ENCODE peak calls at places on chromosomes 2 and 18, in seven cellular contexts. Y is pancreas, P is ovary, Z is SK-N-SH, L is AG09319, H is Calu3, K is endothelial cell. D is an unnamed sample.
A peak's percentile ranks its signal among the peaks of the same experiment; 100 is the strongest.

GRCh38 chr2:232873909-232874641 is 4.0 kb downstream of the SNORC start:
- DNase-seq in P (peak; percentile 2), K (no peak), Y (no peak), Z (no peak), L (no peak), H (peak; percentile 31), D (no peak)

GRCh38 chr2:220104871-220105351 is 477.5 kb downstream of the SLC4A3 start:
- DNase-seq in K (peak; percentile 51), P (peak; percentile 31), Z (peak; percentile 2), L (peak; percentile 70), H (peak; percentile 32), Y (no peak), D (no peak)

GRCh38 chr2:47651296-47651695 is 131.6 kb upstream of the MSH6 start:
- DNase-seq in H (no peak), Y (peak; percentile 71), Z (no peak), K (no peak), L (no peak), P (no peak), D (no peak)

GRCh38 chr2:105798595-105798994 is 53.9 kb downstream of the NCK2 start:
- DNase-seq in Y (no peak), Z (no peak), K (no peak), P (no peak), L (no peak), H (no peak), D (no peak)

GRCh38 chr2:66897181-66897580 is 462.3 kb downstream of the MEIS1 start:
- DNase-seq in Y (no peak), L (no peak), K (no peak), Z (no peak), P (peak; percentile 39), H (no peak), D (no peak)

GRCh38 chr18:68817584-68817983 is 19.7 kb downstream of the CCDC102B start:
- DNase-seq in Z (no peak), H (no peak), Y (no peak), K (no peak), P (no peak), L (no peak), D (no peak)

GRCh38 chr18:5106730-5107129 is 90.3 kb downstream of the AKAIN1 start:
- DNase-seq in Z (no peak), Y (no peak), L (no peak), P (no peak), H (no peak), K (no peak), D (no peak)

GRCh38 chr2:237702439-237703397 is 75.3 kb downstream of the LRRFIP1 start:
- DNase-seq in Z (peak; percentile 75), L (no peak), P (peak; percentile 80), K (no peak), Y (no peak), H (peak; percentile 47), D (no peak)

GRCh38 chr2:85239102-85239501 is 88.7 kb downstream of the TGOLN2 start:
- DNase-seq in H (no peak), K (no peak), Y (no peak), L (no peak), P (no peak), Z (no peak), D (no peak)

GRCh38 chr2:146579154-146579930 is 1265.5 kb upstream of the ACVR2A start:
- DNase-seq in P (no peak), H (no peak), Z (no peak), K (no peak), Y (no peak), L (no peak), D (no peak)

GRCh38 chr2:200471324-200471848 is 38.5 kb downstream of the KCTD18 start:
- DNase-seq in Z (peak; percentile 71), K (no peak), P (no peak), H (peak; percentile 18), L (no peak), Y (no peak), D (no peak)

GRCh38 chr2:213224366-213224765 is 59.9 kb upstream of the SPAG16 start:
- DNase-seq in P (no peak), L (no peak), Y (no peak), H (no peak), Z (no peak), K (no peak), D (no peak)

GRCh38 chr2:74740395-74741075 is 86.5 kb downstream of the SEMA4F start:
- DNase-seq in L (peak; percentile 85), H (peak; percentile 86), Y (no peak), Z (no peak), K (no peak), P (no peak), D (no peak)

GRCh38 chr18:22171839-22172582 is 2.6 kb downstream of the GATA6 start:
- DNase-seq in Z (no peak), Y (no peak), K (no peak), L (no peak), P (peak; percentile 60), H (no peak), D (no peak)

GRCh38 chr2:31387850-31388249 is 26.7 kb downstream of the XDH start:
- DNase-seq in L (no peak), P (no peak), Y (no peak), Z (no peak), K (no peak), H (no peak), D (no peak)

GRCh38 chr2:31388736-31389135 is 25.8 kb downstream of the XDH start:
- DNase-seq in Y (no peak), L (no peak), P (no peak), K (no peak), Z (no peak), H (no peak), D (no peak)

GRCh38 chr2:31384771-31385276 is 29.7 kb downstream of the XDH start:
- DNase-seq in Z (no peak), K (no peak), Y (no peak), P (no peak), L (peak; percentile 82), H (peak; percentile 72), D (no peak)

GRCh38 chr2:31386172-31386571 is 28.4 kb downstream of the XDH start:
- DNase-seq in H (no peak), Y (no peak), P (no peak), Z (no peak), L (no peak), K (no peak), D (no peak)

DNA sequence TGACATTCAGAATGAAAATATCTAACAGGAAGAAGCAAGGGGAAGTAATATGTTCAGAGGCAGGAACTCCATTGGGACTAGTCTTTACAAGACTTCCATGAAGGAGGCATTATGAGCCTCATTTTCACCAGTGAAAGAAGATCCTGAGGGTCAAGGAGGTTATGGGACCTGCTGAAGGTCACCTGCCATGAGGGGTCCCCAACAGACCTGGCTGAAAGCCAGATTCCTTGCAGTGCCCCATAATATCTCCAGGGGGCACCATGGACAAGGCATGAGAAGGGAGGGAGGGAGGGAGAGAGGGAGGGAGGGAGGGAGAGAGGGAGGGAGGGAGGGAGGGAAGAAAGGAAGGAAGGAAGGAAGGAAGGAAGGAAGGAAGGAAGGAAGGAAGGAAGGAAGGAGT is 27.9 kb downstream of the XDH start:
- DNase-seq in H (peak; percentile 12), Y (no peak), K (no peak), L (no peak), P (no peak), Z (peak; percentile 55), D (no peak)
- TF ChIP-seq CTCF in H (no peak), Y (no peak), K (no peak), L (no peak), P (no peak), Z (peak; percentile 40), D (no peak)

DNA sequence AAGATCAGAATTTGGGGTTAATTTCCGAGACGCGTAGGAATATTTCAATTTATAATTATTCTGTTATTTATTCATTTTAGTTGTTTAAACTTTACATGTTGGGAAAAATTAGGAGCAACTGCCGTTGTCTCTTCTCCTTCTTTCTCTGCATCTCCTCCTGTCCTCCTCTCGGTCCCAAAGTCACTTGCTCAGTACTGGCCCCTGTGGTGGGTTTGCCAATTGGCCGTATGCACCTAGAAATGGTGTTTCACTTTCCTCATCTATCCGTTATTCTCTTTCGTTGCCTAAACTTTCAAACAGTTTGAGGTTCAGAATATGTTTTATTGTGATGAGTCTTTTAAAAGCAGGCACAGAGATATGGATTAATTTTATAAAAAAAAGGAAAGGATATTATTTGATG is 517.9 kb downstream of the PLCL1 start:
- DNase-seq in L (no peak), P (no peak), K (peak; percentile 34), Z (peak; percentile 4), Y (no peak), H (peak; percentile 25), D (no peak)
- TF ChIP-seq CTCF in L (no peak), P (no peak), K (peak; percentile 44), Z (peak; percentile 46), Y (no peak), H (peak; percentile 20), D (no peak)

GRCh38 chr2:132400169-132400900 is 16.3 kb upstream of the GPR39 start:
- DNase-seq in Y (no peak), H (no peak), L (peak; percentile 12), K (no peak), P (no peak), Z (no peak), D (no peak)
- TF ChIP-seq CTCF in Y (no peak), H (no peak), L (no peak), K (no peak), P (no peak), Z (no peak), D (no peak)

GRCh38 chr2:190382851-190383250 is 25.3 kb upstream of the MFSD6 start:
- DNase-seq in K (no peak), Y (no peak), H (peak; percentile 50), Z (peak; percentile 30), L (no peak), P (no peak), D (no peak)
- TF ChIP-seq CTCF in K (peak; percentile 20), Y (no peak), H (peak; percentile 42), Z (peak; percentile 43), L (peak; percentile 36), P (no peak), D (no peak)

DNA sequence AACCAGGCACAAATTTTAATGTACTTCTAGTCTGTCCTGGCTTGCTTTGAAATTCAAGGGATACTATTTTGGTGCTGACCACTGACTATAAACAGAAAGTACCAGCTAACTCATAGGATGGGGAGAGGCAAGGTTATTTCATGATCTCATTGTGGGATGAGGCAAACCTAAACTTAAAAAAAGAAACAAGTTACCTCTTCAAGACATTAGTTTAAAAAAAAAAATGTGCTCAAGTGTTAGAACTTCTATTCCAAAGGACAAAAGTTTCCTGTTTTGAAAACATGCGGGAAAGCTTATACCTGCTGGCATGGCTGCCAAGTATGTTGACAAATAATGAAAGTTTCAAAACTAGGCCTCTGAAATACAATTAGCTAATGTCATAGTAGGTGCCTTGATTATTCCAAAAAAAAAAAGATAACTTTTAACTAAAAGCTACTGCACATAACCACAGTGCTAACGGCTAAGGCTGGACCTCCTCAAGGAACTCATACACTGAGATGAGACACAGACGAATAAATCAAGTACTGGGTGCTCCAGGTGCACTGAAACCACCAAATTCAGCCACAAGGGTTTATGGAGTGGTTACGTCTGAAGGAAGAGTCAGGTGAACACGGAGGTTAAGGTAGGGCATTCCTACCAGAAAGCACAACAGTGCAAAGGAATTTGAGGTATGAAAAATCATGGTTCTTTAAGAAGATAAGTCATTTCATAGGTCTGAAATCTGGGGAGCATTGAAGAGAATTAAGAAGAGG is 38.1 kb downstream of the TMEM131 start:
- DNase-seq in Z (no peak), Y (no peak), P (no peak), L (no peak), K (no peak), H (no peak), D (no peak)
- TF ChIP-seq CTCF in Z (no peak), Y (no peak), P (no peak), L (no peak), K (no peak), H (no peak), D (no peak)

GRCh38 chr2:100821255-100821912 is 1.4 kb downstream of the NPAS2 start:
- DNase-seq in K (no peak), Y (no peak), H (no peak), L (no peak), Z (no peak), P (no peak), D (no peak)
- TF ChIP-seq CTCF in K (no peak), Y (no peak), H (no peak), L (no peak), Z (peak; percentile 29), P (no peak), D (no peak)